ENCODE peak calls at places on chromosomes 12 and 14, in seven cellular contexts. Y is putamen; L is AG08396; W is NCI-H1092 treated with DMSO at 0.1 percent for 48 hours; Z is CD8-positive, alpha-beta T cell; N is activated CD4-positive, alpha-beta memory T cell treated with anti-CD3 and anti-CD28 coated beads, Interleukin-2, amount 10 ng/mL, durations not matched to agents 7 days and 5 days; V is colonic mucosa. J is an unnamed sample.

GRCh38 chr14:100895411-100895810 is 8.1 kb downstream of the RTL1 start:
- DNase-seq in W (no peak), Y (no peak), V (no peak), N (no peak), L (no peak), Z (no peak), J (no peak)

GRCh38 chr12:120361506-120362208 is 7.3 kb downstream of the MSI1 start:
- DNase-seq in L (peak), N (no peak), V (no peak), Z (peak), W (peak), Y (peak), J (peak)

GRCh38 chr12:76183459-76184186 is 99.1 kb upstream of the NAP1L1 start:
- DNase-seq in W (no peak), Z (no peak), N (peak), V (no peak), Y (peak), L (peak), J (peak)

GRCh38 chr14:68807148-68807600 is 14.3 kb upstream of the ZFP36L1 start:
- DNase-seq in Y (no peak), W (peak), V (peak), N (no peak), L (peak), Z (no peak), J (peak)

GRCh38 chr14:100644383-100644782 is 57.2 kb upstream of the BEGAIN start:
- DNase-seq in L (no peak), N (peak), Y (no peak), V (no peak), W (no peak), Z (no peak), J (no peak)

GRCh38 chr14:50362791-50363733 is 33.6 kb downstream of the CDKL1 start:
- DNase-seq in N (peak), Z (peak), W (no peak), L (peak), V (no peak), Y (no peak), J (no peak)

GRCh38 chr12:108854453-108855283 is 2.7 kb downstream of the SSH1 start:
- DNase-seq in Z (no peak), W (no peak), L (peak), N (no peak), Y (no peak), V (no peak), J (peak)

GRCh38 chr12:617304-617915 is 45.8 kb downstream of the NINJ2 start:
- DNase-seq in L (no peak), W (no peak), N (no peak), Z (no peak), Y (no peak), V (no peak), J (peak)

GRCh38 chr12:17949558-17950141 is 140.3 kb downstream of the RERGL start:
- DNase-seq in Z (no peak), Y (no peak), L (no peak), N (no peak), W (no peak), V (no peak), J (no peak)

GRCh38 chr12:5872745-5873144 is 72.3 kb downstream of the ANO2 start:
- DNase-seq in L (peak), V (no peak), W (no peak), Z (no peak), Y (no peak), N (no peak), J (no peak)

GRCh38 chr14:96384053-96384452 is 7.9 kb upstream of the AK7 start:
- DNase-seq in Z (no peak), N (no peak), Y (no peak), V (no peak), L (no peak), W (no peak), J (no peak)

GRCh38 chr14:105878125-105878524 is 351.7 kb downstream of the TMEM121 start:
- DNase-seq in W (no peak), Z (peak), L (no peak), N (no peak), V (no peak), Y (no peak), J (no peak)

J was measured in fibroblast of pulmonary artery.